ENCODE peak calls at places on chromosomes 4 and X, in six cellular contexts. I, C, O, W, S and R are unnamed samples.

GRCh38 chrX:121579016-121579760 is 531.8 kb downstream of the GLUD2 start:
- DNase-seq in W (peak), I (no peak), S (peak), C (peak), O (peak), R (peak)

GRCh38 chrX:37867509-37868153 is 20.3 kb upstream of the DYNLT3 start:
- DNase-seq in S (no peak), W (no peak), C (no peak), I (no peak), O (no peak), R (no peak)

GRCh38 chr4:118410143-118410542 is 57.3 kb upstream of the PRSS12 start:
- DNase-seq in W (no peak), O (no peak), I (no peak), S (no peak), C (peak), R (no peak)

GRCh38 chr4:72991889-72992288 is 77.6 kb downstream of the COX18 start:
- DNase-seq in O (no peak), I (no peak), S (no peak), W (no peak), C (no peak), R (no peak)

GRCh38 chrX:130560558-130560957 is 158.8 kb downstream of the RBMX2 start:
- DNase-seq in I (no peak), C (no peak), W (no peak), O (no peak), S (no peak), R (peak)

GRCh38 chrX:72475338-72475737 is 97.3 kb downstream of the HDAC8 start:
- DNase-seq in W (no peak), C (no peak), S (no peak), I (no peak), O (no peak), R (no peak)

GRCh38 chrX:153423652-153424051 is 12.4 kb downstream of the ZFP92 start:
- DNase-seq in I (peak), W (no peak), O (no peak), C (no peak), S (no peak), R (no peak)

GRCh38 chr4:166280642-166281041 is 407.6 kb downstream of the TLL1 start:
- DNase-seq in W (no peak), S (no peak), C (no peak), I (no peak), O (no peak), R (peak)

GRCh38 chr4:57037982-57038604 is 59.4 kb downstream of the POLR2B start:
- DNase-seq in S (no peak), O (peak), W (no peak), I (peak), C (no peak), R (no peak)

GRCh38 chr4:101695176-101695575 is 95.4 kb upstream of the BANK1 start:
- DNase-seq in C (no peak), I (no peak), S (no peak), W (no peak), O (no peak), R (no peak)

GRCh38 chr4:151921371-151921770 is 160.6 kb upstream of the GATB start:
- DNase-seq in O (no peak), S (no peak), C (peak), W (peak), I (no peak), R (no peak)

GRCh38 chr4:121676388-121677075 is 20.2 kb downstream of the ANXA5 start:
- DNase-seq in W (no peak), O (no peak), I (no peak), S (no peak), C (no peak), R (no peak)

GRCh38 chr4:51844157-51845054 is 1.5 kb downstream of the DCUN1D4 start:
- DNase-seq in O (peak), W (peak), I (peak), C (peak), S (peak), R (peak)

GRCh38 chrX:40299028-40299479 is 201.3 kb upstream of the BCOR start:
- DNase-seq in S (no peak), C (no peak), O (no peak), I (no peak), W (no peak), R (no peak)

GRCh38 chrX:120749141-120749846 is 119.4 kb upstream of the C1GALT1C1 start:
- DNase-seq in I (no peak), C (no peak), W (no peak), S (peak), O (peak), R (no peak)

GRCh38 chr4:41410049-41410448 is 127.9 kb upstream of the LIMCH1 start:
- DNase-seq in S (no peak), O (no peak), W (no peak), C (no peak), I (no peak), R (no peak)

GRCh38 chr4:139658983-139659382 is 6.6 kb upstream of the MGST2 start:
- DNase-seq in C (no peak), I (no peak), O (no peak), S (no peak), W (no peak), R (no peak)

GRCh38 chr4:139654516-139654915 is 11.1 kb upstream of the MGST2 start:
- DNase-seq in W (no peak), C (no peak), O (no peak), S (no peak), I (no peak), R (no peak)

GRCh38 chr4:139658185-139658584 is 7.4 kb upstream of the MGST2 start:
- DNase-seq in C (no peak), I (no peak), W (no peak), S (no peak), O (no peak), R (no peak)

GRCh38 chr4:139655116-139655515 is 10.5 kb upstream of the MGST2 start:
- DNase-seq in I (no peak), O (peak), W (no peak), S (no peak), C (peak), R (peak)

DNA sequence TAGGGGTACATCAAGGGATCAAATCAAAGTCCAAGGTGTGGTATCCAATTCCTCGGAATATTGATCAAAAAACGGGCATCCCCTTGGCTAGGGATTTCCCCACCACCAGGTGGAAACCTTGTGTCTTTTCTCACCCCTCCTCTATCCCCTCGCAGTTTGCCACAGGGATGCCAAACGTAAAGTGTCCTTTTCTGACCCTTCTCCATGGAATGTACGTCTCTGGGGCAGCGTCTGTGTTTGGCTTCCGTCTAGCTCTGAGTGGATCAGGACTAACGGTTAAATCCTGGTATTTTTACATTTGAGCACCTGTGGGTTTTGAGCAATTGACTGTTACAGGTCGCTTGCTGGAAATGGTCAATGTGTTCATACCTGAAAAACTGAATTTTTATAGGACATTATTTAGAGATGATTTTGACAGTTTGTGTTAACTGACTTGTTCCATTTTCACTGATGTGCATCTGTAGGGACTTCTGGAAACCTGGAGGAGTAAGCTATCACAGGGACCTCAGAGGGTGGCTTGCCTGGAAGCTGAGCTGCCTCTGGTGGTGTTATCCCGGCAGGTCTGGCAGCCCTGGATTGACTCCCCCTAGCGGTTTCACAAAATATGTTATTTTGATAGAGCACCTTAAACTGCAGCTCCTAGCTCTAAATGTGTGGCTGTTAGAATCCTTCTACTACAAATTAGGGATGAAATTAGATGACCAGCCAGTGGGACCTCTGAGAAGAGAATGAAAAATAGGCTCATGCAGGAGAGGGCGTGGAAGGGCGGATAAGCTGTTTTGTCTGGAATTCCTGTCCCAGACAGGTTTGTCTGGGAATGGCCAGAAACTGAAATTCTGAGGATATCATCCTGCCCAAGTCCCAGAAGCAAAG is 8.8 kb upstream of the MGST2 start:
- DNase-seq in S (peak), I (peak), C (peak), W (no peak), O (peak), R (no peak)
- H3K4me3 ChIP-seq in S (no peak), I (no peak), C (no peak), W (no peak), O (no peak), R (no peak)

GRCh38 chrX:48631376-48632090 is 34.2 kb downstream of the WDR13 start:
- DNase-seq in I (peak), S (peak), W (peak), O (peak), C (peak), R (peak)
- TF ChIP-seq CTCF in I (peak), S (peak), W (peak), O (peak), C (peak), R (peak)

DNA sequence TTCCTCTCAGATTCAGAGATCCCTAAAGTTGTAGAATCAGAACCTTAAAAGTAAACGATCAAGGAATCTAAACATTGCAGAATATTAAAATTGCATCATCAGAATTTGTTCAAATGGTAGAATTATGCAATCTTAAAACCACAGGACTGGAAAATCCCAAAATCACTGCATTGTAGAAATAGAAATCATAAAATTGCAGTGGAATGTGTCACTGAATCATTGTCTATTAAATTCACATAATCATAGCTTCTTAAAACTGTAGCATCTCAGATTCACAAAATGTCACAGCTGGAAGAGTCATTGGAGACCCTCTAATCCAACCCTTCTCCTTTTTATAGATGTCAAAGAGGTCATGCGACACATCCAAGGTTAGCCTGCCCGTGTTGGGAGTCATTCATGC is 15.6 kb downstream of the IQSEC2 start:
- DNase-seq in I (no peak), W (no peak), C (no peak), S (no peak), O (no peak), R (no peak)
- H3K4me3 ChIP-seq in I (no peak), W (no peak), C (no peak), S (no peak), O (no peak), R (no peak)

DNA sequence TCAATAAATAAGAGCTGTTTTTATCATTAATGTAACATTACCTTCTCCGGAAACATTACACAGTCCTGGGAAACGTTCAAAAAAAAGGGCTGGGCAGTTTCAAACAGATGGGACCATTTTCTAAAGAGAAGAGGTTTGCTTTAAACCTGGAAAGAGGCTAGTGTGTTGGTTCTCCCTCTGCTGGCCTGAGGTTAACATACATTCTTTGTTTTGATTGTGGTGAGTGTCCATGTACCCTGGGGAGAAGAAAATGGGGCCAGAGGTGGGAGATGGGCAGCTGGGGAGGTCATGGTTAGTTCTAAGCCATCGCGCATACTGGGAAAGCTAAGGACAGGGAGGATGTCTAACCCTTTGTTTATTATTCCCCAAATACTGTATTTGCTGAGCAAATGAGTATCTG is 194.7 kb downstream of the CPEB2 start:
- DNase-seq in C (peak), I (no peak), O (peak), W (no peak), S (no peak), R (no peak)
- TF ChIP-seq CTCF in C (peak), I (peak), O (peak), W (peak), S (no peak), R (peak)